ENCODE peak calls at places on chromosome 12, in five cellular contexts. M is activated naive CD4-positive, alpha-beta T cell; N is stimulated activated CD4-positive, alpha-beta T cell treated with anti-CD3 and anti-CD28 coated beads, Interleukin-4, amount 100 ng/mL, for 24 hours; D is brain microvascular endothelial cell; T is ureter. K is an unnamed sample.

GRCh38 chr12:101713059-101713682 is 15.7 kb downstream of the CHPT1 start:
- DNase-seq in T (no peak), N (no peak), M (no peak), D (no peak), K (no peak)

GRCh38 chr12:22333751-22334695 is 484 bp downstream of the ST8SIA1 start:
- DNase-seq in M (no peak), D (no peak), T (no peak), N (peak; percentile 29), K (no peak)

GRCh38 chr12:132561784-132562156 is 48.6 kb downstream of the LRCOL1 start:
- DNase-seq in M (no peak), N (no peak), T (no peak), D (no peak), K (no peak)

GRCh38 chr12:4307593-4308333 is 13.2 kb upstream of the TIGAR start:
- DNase-seq in M (no peak), D (peak; percentile 76), N (no peak), T (peak; percentile 83), K (peak; percentile 2)

GRCh38 chr12:1115471-1116242 is 124.6 kb downstream of the ERC1 start:
- DNase-seq in N (no peak), T (no peak), M (no peak), D (peak; percentile 40), K (peak; percentile 26)

GRCh38 chr12:51852404-51853137 is 4.1 kb upstream of the FIGNL2 start:
- DNase-seq in N (no peak), M (no peak), D (no peak), T (no peak), K (no peak)

GRCh38 chr12:28771961-28772360 is 377.1 kb upstream of the FAR2 start:
- DNase-seq in N (no peak), D (no peak), T (no peak), M (no peak), K (no peak)

GRCh38 chr12:53676715-53677611 is 1.1 kb upstream of the ATP5MC2 start:
- DNase-seq in D (peak; percentile 4), N (peak; percentile 23), M (no peak), T (no peak), K (no peak)

GRCh38 chr12:12941450-12942350 is 10.3 kb downstream of the GPRC5D start:
- DNase-seq in D (no peak), T (no peak), M (no peak), N (no peak), K (no peak)

GRCh38 chr12:84986586-84986985 is 49.5 kb downstream of the TSPAN19 start:
- DNase-seq in T (no peak), M (no peak), N (no peak), D (no peak), K (no peak)

GRCh38 chr12:109389146-109389545 is 41.4 kb downstream of the MYO1H start:
- DNase-seq in M (no peak), N (no peak), T (no peak), D (no peak), K (no peak)

GRCh38 chr12:81078469-81079196 is 754 bp downstream of the ACSS3 start:
- DNase-seq in N (no peak), T (no peak), M (no peak), D (peak; percentile 55), K (no peak)

GRCh38 chr12:118237908-118238307 is 102.0 kb downstream of the PEBP1 start:
- DNase-seq in M (no peak), T (no peak), D (peak; percentile 67), N (no peak), K (peak; percentile 3)

GRCh38 chr12:68403711-68404110 is 71.5 kb upstream of the MDM1 start:
- DNase-seq in M (no peak), T (no peak), N (no peak), D (no peak), K (no peak)

GRCh38 chr12:118107026-118107425 is 3.2 kb upstream of the VSIG10 start:
- DNase-seq in M (no peak), T (no peak), N (no peak), D (no peak), K (no peak)

GRCh38 chr12:127550271-127550670 is 716.7 kb upstream of the TMEM132C start:
- DNase-seq in D (peak; percentile 28), N (no peak), T (no peak), M (no peak), K (peak; percentile 21)

GRCh38 chr12:26571539-26571938 is 261.5 kb downstream of the ITPR2 start:
- DNase-seq in T (no peak), N (no peak), D (no peak), M (no peak), K (no peak)

GRCh38 chr12:17470460-17470859 is 619.5 kb downstream of the RERGL start:
- DNase-seq in D (no peak), M (no peak), N (no peak), T (no peak), K (no peak)

GRCh38 chr12:57619434-57620244 is 8.4 kb downstream of the ARHGEF25 start:
- DNase-seq in M (no peak), D (no peak), N (no peak), T (no peak), K (no peak)

GRCh38 chr12:105317453-105317852 is 13.0 kb upstream of the C12orf75 start:
- DNase-seq in T (no peak), D (peak; percentile 30), M (no peak), N (no peak), K (peak; percentile 33)

GRCh38 chr12:40693503-40693863 is 1.2 kb downstream of the CNTN1 start:
- DNase-seq in D (no peak), N (no peak), T (peak; percentile 53), M (no peak), K (no peak)